ENCODE peak calls at places on chromosomes 4 and X, in eight cellular contexts. K is colonic mucosa, T is PC-3, S is pulmonary artery endothelial cell, Z is NB4, W is T-helper 1 cell, V is ACHN, C is T1000. D is an unnamed sample.

GRCh38 chrX:153953342-153953830 is 8.9 kb upstream of the RENBP start:
- DNase-seq in W (peak), C (no peak), K (peak), Z (peak), T (peak), V (peak), S (no peak), D (peak)

GRCh38 chr4:182276214-182277109 is 33.3 kb downstream of the TENM3 start:
- DNase-seq in C (no peak), T (no peak), Z (no peak), W (no peak), V (no peak), K (no peak), S (no peak), D (no peak)

GRCh38 chrX:142327182-142327581 is 122.1 kb upstream of the MAGEC2 start:
- DNase-seq in T (no peak), C (no peak), V (no peak), K (no peak), W (no peak), Z (no peak), S (no peak), D (no peak)

GRCh38 chr4:8443801-8444200 is 3.2 kb downstream of the TRMT44 start:
- DNase-seq in W (no peak), S (no peak), Z (no peak), T (no peak), C (no peak), V (no peak), K (no peak), D (no peak)

GRCh38 chrX:69618803-69619202 is 2.9 kb downstream of the EDA start:
- DNase-seq in S (no peak), Z (peak), K (peak), W (no peak), V (peak), C (no peak), T (peak), D (peak)

GRCh38 chr4:14837860-14838259 is 164.4 kb upstream of the CPEB2 start:
- DNase-seq in K (no peak), T (no peak), C (no peak), W (no peak), S (no peak), V (no peak), Z (peak), D (no peak)

GRCh38 chrX:121365572-121366161 is 318.3 kb downstream of the GLUD2 start:
- DNase-seq in K (peak), S (no peak), C (no peak), Z (no peak), W (no peak), V (no peak), T (no peak), D (no peak)

GRCh38 chrX:41671082-41671481 is 17.7 kb upstream of the GPR34 start:
- DNase-seq in S (no peak), T (no peak), K (no peak), V (no peak), W (no peak), Z (no peak), C (no peak), D (no peak)

GRCh38 chr4:110165382-110166285 is 32.8 kb downstream of the ELOVL6 start:
- DNase-seq in T (peak), C (no peak), S (peak), K (peak), V (peak), Z (peak), W (no peak), D (peak)

GRCh38 chr4:4869731-4870483 is 10.4 kb downstream of the MSX1 start:
- DNase-seq in K (no peak), Z (no peak), W (no peak), C (no peak), T (no peak), V (no peak), S (no peak), D (no peak)

GRCh38 chrX:50697691-50698090 is 116.3 kb downstream of the SHROOM4 start:
- DNase-seq in W (no peak), K (no peak), T (peak), C (no peak), S (peak), Z (no peak), V (peak), D (peak)

GRCh38 chrX:150313514-150313913 is 49.6 kb upstream of the MAMLD1 start:
- DNase-seq in V (no peak), Z (no peak), K (no peak), W (no peak), T (no peak), S (no peak), C (no peak), D (no peak)

GRCh38 chrX:39580043-39580442 is 517.7 kb downstream of the BCOR start:
- DNase-seq in T (no peak), W (no peak), C (no peak), K (no peak), Z (no peak), S (no peak), V (no peak), D (no peak)

GRCh38 chrX:133776072-133776471 is 209.3 kb downstream of the GPC3 start:
- DNase-seq in K (peak), C (no peak), S (no peak), W (no peak), V (no peak), Z (peak), T (peak), D (peak)

GRCh38 chr4:105710678-105711077 is 2.1 kb downstream of the GSTCD start:
- DNase-seq in V (peak), Z (no peak), T (peak), C (no peak), S (no peak), W (no peak), K (no peak), D (peak)

GRCh38 chrX:41322821-41323603 is 10.9 kb upstream of the DDX3X start:
- DNase-seq in S (no peak), V (no peak), T (no peak), K (no peak), C (no peak), Z (no peak), W (no peak), D (no peak)

GRCh38 chrX:23662853-23663252 is 4.4 kb upstream of the PRDX4 start:
- DNase-seq in S (no peak), W (no peak), T (no peak), K (no peak), C (no peak), Z (no peak), V (no peak), D (peak)

GRCh38 chr4:139540637-139541036 is 15.4 kb downstream of the SETD7 start:
- DNase-seq in C (no peak), V (no peak), S (no peak), Z (no peak), T (no peak), W (no peak), K (no peak), D (no peak)

GRCh38 chr4:67201334-67201733 is 344.0 kb downstream of the CENPC start:
- DNase-seq in T (no peak), W (no peak), V (no peak), S (no peak), Z (peak), K (no peak), C (no peak), D (no peak)

GRCh38 chr4:43757147-43757546 is 691.5 kb downstream of the KCTD8 start:
- DNase-seq in V (peak), T (no peak), K (no peak), S (no peak), Z (no peak), C (no peak), W (no peak), D (peak)

GRCh38 chr4:108081251-108081650 is 87.5 kb downstream of the LEF1 start:
- DNase-seq in T (no peak), Z (no peak), S (no peak), K (no peak), C (no peak), V (no peak), W (no peak), D (no peak)

GRCh38 chr4:66906314-66906713 is 639.0 kb downstream of the CENPC start:
- DNase-seq in W (no peak), C (no peak), V (no peak), T (peak), K (no peak), S (no peak), Z (no peak), D (peak)

GRCh38 chrX:11533211-11533651 is 132.5 kb downstream of the ARHGAP6 start:
- DNase-seq in W (no peak), S (peak), K (no peak), C (no peak), Z (peak), V (peak), T (peak), D (peak)

GRCh38 chrX:129145382-129145781 is 377.9 kb downstream of the SMARCA1 start:
- DNase-seq in W (no peak), T (no peak), C (no peak), Z (no peak), V (no peak), S (no peak), K (no peak), D (no peak)

GRCh38 chrX:150012647-150013046 is 74.4 kb upstream of the EOLA2 start:
- DNase-seq in Z (no peak), T (no peak), W (no peak), C (no peak), V (no peak), S (no peak), K (no peak), D (no peak)

GRCh38 chr4:170198742-170199141 is 109.0 kb upstream of the AADAT start:
- DNase-seq in S (no peak), V (peak), Z (no peak), T (peak), K (no peak), W (no peak), C (no peak), D (peak)

GRCh38 chr4:53654300-53654758 is 63.0 kb upstream of the LNX1 start:
- DNase-seq in K (no peak), S (no peak), V (no peak), C (no peak), W (no peak), T (peak), Z (no peak), D (peak)

GRCh38 chrX:6382284-6382683 is 152.6 kb downstream of the VCX3A start:
- DNase-seq in Z (no peak), C (no peak), K (no peak), T (no peak), V (no peak), S (no peak), W (no peak), D (no peak)

GRCh38 chr4:1608821-1609500 is 75.2 kb downstream of the FAM53A start:
- DNase-seq in T (no peak), K (no peak), Z (no peak), W (no peak), S (no peak), C (no peak), V (no peak), D (no peak)